ENCODE peak calls at places on chromosomes 12 and 14, in seven cellular contexts. One of them, this sample, is unnamed.

GRCh38 chr12:27498159-27498558 is 25.8 kb upstream of the PPFIBP1 start:
- DNase-seq in CD8-positive, alpha-beta memory T cell: no peak
- DNase-seq in mesenchymal stem cell: no peak
- DNase-seq in right lobe of liver: no peak
- DNase-seq in OCI-LY7: no peak
- DNase-seq in CD4-positive, CD25-positive, alpha-beta regulatory T cell: no peak
- DNase-seq in lung: no peak
- DNase-seq in this sample: no peak

GRCh38 chr14:23054000-23054811 is 3.1 kb downstream of the CDH24 start:
- DNase-seq in CD8-positive, alpha-beta memory T cell: peak; percentile 28
- DNase-seq in mesenchymal stem cell: no peak
- DNase-seq in right lobe of liver: no peak
- DNase-seq in OCI-LY7: peak; percentile 28
- DNase-seq in CD4-positive, CD25-positive, alpha-beta regulatory T cell: no peak
- DNase-seq in lung: no peak
- DNase-seq in this sample: no peak

GRCh38 chr12:52356762-52357580 is 10.3 kb downstream of the KRT85 start:
- DNase-seq in CD8-positive, alpha-beta memory T cell: no peak
- DNase-seq in mesenchymal stem cell: no peak
- DNase-seq in right lobe of liver: no peak
- DNase-seq in OCI-LY7: no peak
- DNase-seq in CD4-positive, CD25-positive, alpha-beta regulatory T cell: no peak
- DNase-seq in lung: no peak
- DNase-seq in this sample: no peak

GRCh38 chr14:61744239-61744638 is 18.0 kb upstream of the SNAPC1 start:
- DNase-seq in CD8-positive, alpha-beta memory T cell: no peak
- DNase-seq in mesenchymal stem cell: no peak
- DNase-seq in right lobe of liver: no peak
- DNase-seq in OCI-LY7: no peak
- DNase-seq in CD4-positive, CD25-positive, alpha-beta regulatory T cell: no peak
- DNase-seq in lung: no peak
- DNase-seq in this sample: no peak

GRCh38 chr14:60800409-60800808 is 65.8 kb downstream of the MNAT1 start:
- DNase-seq in CD8-positive, alpha-beta memory T cell: no peak
- DNase-seq in mesenchymal stem cell: no peak
- DNase-seq in right lobe of liver: no peak
- DNase-seq in OCI-LY7: no peak
- DNase-seq in CD4-positive, CD25-positive, alpha-beta regulatory T cell: no peak
- DNase-seq in lung: no peak
- DNase-seq in this sample: no peak

GRCh38 chr12:49489720-49490119 is 49.1 kb upstream of the KCNH3 start:
- DNase-seq in CD8-positive, alpha-beta memory T cell: no peak
- DNase-seq in mesenchymal stem cell: peak; percentile 51
- DNase-seq in right lobe of liver: no peak
- DNase-seq in OCI-LY7: no peak
- DNase-seq in CD4-positive, CD25-positive, alpha-beta regulatory T cell: no peak
- DNase-seq in lung: no peak
- DNase-seq in this sample: no peak

GRCh38 chr12:2693204-2693860 is 101.4 kb upstream of the FKBP4 start:
- DNase-seq in CD8-positive, alpha-beta memory T cell: no peak
- DNase-seq in mesenchymal stem cell: no peak
- DNase-seq in right lobe of liver: no peak
- DNase-seq in OCI-LY7: peak; percentile 7
- DNase-seq in CD4-positive, CD25-positive, alpha-beta regulatory T cell: no peak
- DNase-seq in lung: no peak
- DNase-seq in this sample: no peak

GRCh38 chr12:113327000-113327399 is 7.9 kb downstream of the SLC8B1 start:
- DNase-seq in CD8-positive, alpha-beta memory T cell: no peak
- DNase-seq in mesenchymal stem cell: no peak
- DNase-seq in right lobe of liver: no peak
- DNase-seq in OCI-LY7: no peak
- DNase-seq in CD4-positive, CD25-positive, alpha-beta regulatory T cell: no peak
- DNase-seq in lung: no peak
- DNase-seq in this sample: no peak

GRCh38 chr12:99824900-99825562 is 159.7 kb downstream of the ANKS1B start:
- DNase-seq in CD8-positive, alpha-beta memory T cell: no peak
- DNase-seq in mesenchymal stem cell: no peak
- DNase-seq in right lobe of liver: no peak
- DNase-seq in OCI-LY7: no peak
- DNase-seq in CD4-positive, CD25-positive, alpha-beta regulatory T cell: no peak
- DNase-seq in lung: no peak
- DNase-seq in this sample: no peak

GRCh38 chr12:88181881-88182280 is 39.8 kb downstream of the TMTC3 start:
- DNase-seq in CD8-positive, alpha-beta memory T cell: no peak
- DNase-seq in mesenchymal stem cell: no peak
- DNase-seq in right lobe of liver: no peak
- DNase-seq in OCI-LY7: no peak
- DNase-seq in CD4-positive, CD25-positive, alpha-beta regulatory T cell: no peak
- DNase-seq in lung: no peak
- DNase-seq in this sample: no peak

GRCh38 chr12:132189378-132190011 is 45.2 kb downstream of the NOC4L start:
- DNase-seq in CD8-positive, alpha-beta memory T cell: peak; percentile 94
- DNase-seq in mesenchymal stem cell: peak; percentile 89
- DNase-seq in right lobe of liver: peak; percentile 89
- DNase-seq in OCI-LY7: no peak
- DNase-seq in CD4-positive, CD25-positive, alpha-beta regulatory T cell: peak; percentile 92
- DNase-seq in lung: peak; percentile 90
- DNase-seq in this sample: peak; percentile 92

GRCh38 chr12:47963340-47964040 is at the start of gene TMEM106C:
- DNase-seq in CD8-positive, alpha-beta memory T cell: peak; percentile 91
- DNase-seq in mesenchymal stem cell: peak; percentile 89
- DNase-seq in right lobe of liver: peak; percentile 93
- DNase-seq in OCI-LY7: peak; percentile 96
- DNase-seq in CD4-positive, CD25-positive, alpha-beta regulatory T cell: peak; percentile 87
- DNase-seq in lung: peak; percentile 91
- DNase-seq in this sample: peak; percentile 92

GRCh38 chr12:3237154-3237520 is 160.0 kb downstream of the TSPAN9 start:
- DNase-seq in CD8-positive, alpha-beta memory T cell: no peak
- DNase-seq in mesenchymal stem cell: no peak
- DNase-seq in right lobe of liver: no peak
- DNase-seq in OCI-LY7: no peak
- DNase-seq in CD4-positive, CD25-positive, alpha-beta regulatory T cell: no peak
- DNase-seq in lung: no peak
- DNase-seq in this sample: no peak

GRCh38 chr12:110741371-110741770 is 1.3 kb downstream of the PPP1CC start:
- DNase-seq in CD8-positive, alpha-beta memory T cell: peak; percentile 33
- DNase-seq in mesenchymal stem cell: peak; percentile 30
- DNase-seq in right lobe of liver: no peak
- DNase-seq in OCI-LY7: peak; percentile 55
- DNase-seq in CD4-positive, CD25-positive, alpha-beta regulatory T cell: no peak
- DNase-seq in lung: no peak
- DNase-seq in this sample: no peak

GRCh38 chr12:3127832-3128231 is 50.7 kb downstream of the TSPAN9 start:
- DNase-seq in CD8-positive, alpha-beta memory T cell: no peak
- DNase-seq in mesenchymal stem cell: peak; percentile 48
- DNase-seq in right lobe of liver: no peak
- DNase-seq in OCI-LY7: no peak
- DNase-seq in CD4-positive, CD25-positive, alpha-beta regulatory T cell: no peak
- DNase-seq in lung: no peak
- DNase-seq in this sample: no peak

GRCh38 chr12:123559468-123559867 is 24.9 kb upstream of the TMED2 start:
- DNase-seq in CD8-positive, alpha-beta memory T cell: no peak
- DNase-seq in mesenchymal stem cell: no peak
- DNase-seq in right lobe of liver: no peak
- DNase-seq in OCI-LY7: no peak
- DNase-seq in CD4-positive, CD25-positive, alpha-beta regulatory T cell: no peak
- DNase-seq in lung: no peak
- DNase-seq in this sample: no peak

GRCh38 chr12:6852651-6853354 is 853 bp downstream of the USP5 start:
- DNase-seq in CD8-positive, alpha-beta memory T cell: peak; percentile 47
- DNase-seq in mesenchymal stem cell: peak; percentile 85
- DNase-seq in right lobe of liver: no peak
- DNase-seq in OCI-LY7: peak; percentile 52
- DNase-seq in CD4-positive, CD25-positive, alpha-beta regulatory T cell: peak; percentile 56
- DNase-seq in lung: no peak
- DNase-seq in this sample: no peak

GRCh38 chr12:2623472-2623871 is 171.3 kb upstream of the FKBP4 start:
- DNase-seq in CD8-positive, alpha-beta memory T cell: no peak
- DNase-seq in mesenchymal stem cell: no peak
- DNase-seq in right lobe of liver: no peak
- DNase-seq in OCI-LY7: no peak
- DNase-seq in CD4-positive, CD25-positive, alpha-beta regulatory T cell: no peak
- DNase-seq in lung: no peak
- DNase-seq in this sample: no peak

GRCh38 chr12:3535431-3535841 is 44.4 kb downstream of the PRMT8 start:
- DNase-seq in CD8-positive, alpha-beta memory T cell: no peak
- DNase-seq in mesenchymal stem cell: no peak
- DNase-seq in right lobe of liver: no peak
- DNase-seq in OCI-LY7: no peak
- DNase-seq in CD4-positive, CD25-positive, alpha-beta regulatory T cell: no peak
- DNase-seq in lung: peak; percentile 20
- DNase-seq in this sample: peak; percentile 70

DNA sequence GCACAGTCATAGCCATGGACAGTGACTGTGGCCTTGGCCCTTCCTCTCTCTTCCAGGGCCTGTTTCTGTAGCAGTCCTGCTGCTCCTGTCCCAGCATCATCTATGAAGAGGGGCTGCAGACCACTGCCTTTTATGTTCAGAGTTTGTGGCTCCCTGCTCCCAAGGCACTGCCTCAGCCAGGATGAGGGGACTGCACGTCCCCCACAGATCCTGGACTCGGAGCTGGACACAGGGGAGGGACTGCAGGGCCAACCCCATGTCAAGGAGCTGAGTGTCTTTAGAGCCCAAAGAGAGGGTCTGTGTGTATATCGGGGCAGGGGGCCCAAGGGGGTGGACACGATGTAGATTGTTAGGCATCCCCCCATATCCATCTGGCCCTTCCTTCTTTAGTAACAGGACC is 60.6 kb upstream of the DIO3 start:
- DNase-seq in CD8-positive, alpha-beta memory T cell: no peak
- DNase-seq in mesenchymal stem cell: no peak
- DNase-seq in right lobe of liver: peak; percentile 27
- DNase-seq in OCI-LY7: no peak
- DNase-seq in CD4-positive, CD25-positive, alpha-beta regulatory T cell: no peak
- DNase-seq in lung: no peak
- DNase-seq in this sample: no peak
- H3K4me3 ChIP-seq in CD8-positive, alpha-beta memory T cell: no peak overlapping the region
- H3K4me3 ChIP-seq in mesenchymal stem cell: no peak overlapping the region
- H3K4me3 ChIP-seq in right lobe of liver: no peak overlapping the region
- H3K4me3 ChIP-seq in OCI-LY7: no peak overlapping the region
- H3K4me3 ChIP-seq in CD4-positive, CD25-positive, alpha-beta regulatory T cell: no peak overlapping the region
- H3K4me3 ChIP-seq in lung: no peak overlapping the region
- H3K4me3 ChIP-seq in this sample: no peak overlapping the region

GRCh38 chr14:38548091-38548490 is 292.2 kb upstream of the CLEC14A start:
- DNase-seq in CD8-positive, alpha-beta memory T cell: no peak
- DNase-seq in mesenchymal stem cell: no peak
- DNase-seq in right lobe of liver: no peak
- DNase-seq in OCI-LY7: no peak
- DNase-seq in CD4-positive, CD25-positive, alpha-beta regulatory T cell: no peak
- DNase-seq in lung: no peak
- DNase-seq in this sample: no peak

GRCh38 chr14:38556321-38556720 is 300.4 kb upstream of the CLEC14A start:
- DNase-seq in CD8-positive, alpha-beta memory T cell: no peak
- DNase-seq in mesenchymal stem cell: no peak
- DNase-seq in right lobe of liver: no peak
- DNase-seq in OCI-LY7: no peak
- DNase-seq in CD4-positive, CD25-positive, alpha-beta regulatory T cell: no peak
- DNase-seq in lung: no peak
- DNase-seq in this sample: no peak

GRCh38 chr14:38549549-38549948 is 293.7 kb upstream of the CLEC14A start:
- DNase-seq in CD8-positive, alpha-beta memory T cell: no peak
- DNase-seq in mesenchymal stem cell: no peak
- DNase-seq in right lobe of liver: no peak
- DNase-seq in OCI-LY7: no peak
- DNase-seq in CD4-positive, CD25-positive, alpha-beta regulatory T cell: no peak
- DNase-seq in lung: no peak
- DNase-seq in this sample: no peak

GRCh38 chr14:38553586-38553985 is 297.7 kb upstream of the CLEC14A start:
- DNase-seq in CD8-positive, alpha-beta memory T cell: no peak
- DNase-seq in mesenchymal stem cell: peak; percentile 44
- DNase-seq in right lobe of liver: no peak
- DNase-seq in OCI-LY7: no peak
- DNase-seq in CD4-positive, CD25-positive, alpha-beta regulatory T cell: no peak
- DNase-seq in lung: no peak
- DNase-seq in this sample: no peak

GRCh38 chr14:38554046-38554445 is 298.2 kb upstream of the CLEC14A start:
- DNase-seq in CD8-positive, alpha-beta memory T cell: no peak
- DNase-seq in mesenchymal stem cell: peak; percentile 30
- DNase-seq in right lobe of liver: no peak
- DNase-seq in OCI-LY7: no peak
- DNase-seq in CD4-positive, CD25-positive, alpha-beta regulatory T cell: no peak
- DNase-seq in lung: no peak
- DNase-seq in this sample: no peak
- H3K4me1 ChIP-seq in CD8-positive, alpha-beta memory T cell: no peaks in the 10 kb centered on the region
- H3K4me1 ChIP-seq in mesenchymal stem cell: no peaks in the 10 kb centered on the region
- H3K4me1 ChIP-seq in right lobe of liver: no peaks in the 10 kb centered on the region
- H3K4me1 ChIP-seq in OCI-LY7: no peaks in the 10 kb centered on the region
- H3K4me1 ChIP-seq in CD4-positive, CD25-positive, alpha-beta regulatory T cell: no peaks in the 10 kb centered on the region
- H3K4me1 ChIP-seq in lung: no peaks in the 10 kb centered on the region
- H3K4me1 ChIP-seq in this sample: no peaks in the 10 kb centered on the region

DNA sequence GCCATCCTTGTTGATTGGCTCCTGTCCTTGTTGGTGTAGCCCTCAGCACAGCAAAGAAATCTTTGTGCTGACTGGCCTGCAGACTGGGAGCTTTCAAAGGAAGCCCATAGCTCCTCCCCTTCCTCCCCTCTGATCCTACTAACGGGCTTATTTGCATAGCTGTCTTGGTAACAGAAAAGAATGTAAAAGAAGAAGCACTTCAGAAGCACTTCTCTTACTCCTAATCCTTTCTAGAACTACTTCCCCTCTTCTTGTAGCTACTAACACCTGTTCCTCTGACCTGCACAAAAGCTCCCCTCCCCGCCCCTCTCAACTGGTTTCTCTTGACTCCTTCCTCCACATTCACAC is 14.3 kb upstream of the RIC8B start:
- DNase-seq in CD8-positive, alpha-beta memory T cell: peak; percentile 44
- DNase-seq in mesenchymal stem cell: peak; percentile 38
- DNase-seq in right lobe of liver: no peak
- DNase-seq in OCI-LY7: peak; percentile 95
- DNase-seq in CD4-positive, CD25-positive, alpha-beta regulatory T cell: no peak
- DNase-seq in lung: peak; percentile 67
- DNase-seq in this sample: no peak
- H3K36me3 ChIP-seq in CD8-positive, alpha-beta memory T cell: no peaks in the 10 kb centered on the region
- H3K36me3 ChIP-seq in mesenchymal stem cell: no peaks in the 10 kb centered on the region
- H3K36me3 ChIP-seq in right lobe of liver: no peaks in the 10 kb centered on the region
- H3K36me3 ChIP-seq in OCI-LY7: no peaks in the 10 kb centered on the region
- H3K36me3 ChIP-seq in CD4-positive, CD25-positive, alpha-beta regulatory T cell: no peaks in the 10 kb centered on the region
- H3K36me3 ChIP-seq in lung: no peaks in the 10 kb centered on the region
- H3K36me3 ChIP-seq in this sample: no peaks in the 10 kb centered on the region

GRCh38 chr12:57127101-57127709 is 1.1 kb upstream of the LRP1 start:
- DNase-seq in CD8-positive, alpha-beta memory T cell: peak; percentile 42
- DNase-seq in mesenchymal stem cell: peak; percentile 60
- DNase-seq in right lobe of liver: peak; percentile 94
- DNase-seq in OCI-LY7: peak; percentile 61
- DNase-seq in CD4-positive, CD25-positive, alpha-beta regulatory T cell: peak; percentile 26
- DNase-seq in lung: peak; percentile 78
- DNase-seq in this sample: no peak

GRCh38 chr12:57130941-57131340 is 2.7 kb downstream of the LRP1 start:
- DNase-seq in CD8-positive, alpha-beta memory T cell: no peak
- DNase-seq in mesenchymal stem cell: no peak
- DNase-seq in right lobe of liver: no peak
- DNase-seq in OCI-LY7: no peak
- DNase-seq in CD4-positive, CD25-positive, alpha-beta regulatory T cell: no peak
- DNase-seq in lung: no peak
- DNase-seq in this sample: no peak

GRCh38 chr12:57127710-57128518 is at the start of gene LRP1:
- DNase-seq in CD8-positive, alpha-beta memory T cell: peak; percentile 74
- DNase-seq in mesenchymal stem cell: peak; percentile 84
- DNase-seq in right lobe of liver: peak; percentile 90
- DNase-seq in OCI-LY7: peak; percentile 65
- DNase-seq in CD4-positive, CD25-positive, alpha-beta regulatory T cell: peak; percentile 75
- DNase-seq in lung: peak; percentile 78
- DNase-seq in this sample: no peak

GRCh38 chr12:57128519-57129247 is 400 bp downstream of the LRP1 start:
- DNase-seq in CD8-positive, alpha-beta memory T cell: no peak
- DNase-seq in mesenchymal stem cell: no peak
- DNase-seq in right lobe of liver: no peak
- DNase-seq in OCI-LY7: no peak
- DNase-seq in CD4-positive, CD25-positive, alpha-beta regulatory T cell: no peak
- DNase-seq in lung: no peak
- DNase-seq in this sample: no peak

GRCh38 chr12:57129311-57130288 is 1.3 kb downstream of the LRP1 start:
- DNase-seq in CD8-positive, alpha-beta memory T cell: no peak
- DNase-seq in mesenchymal stem cell: peak; percentile 61
- DNase-seq in right lobe of liver: no peak
- DNase-seq in OCI-LY7: no peak
- DNase-seq in CD4-positive, CD25-positive, alpha-beta regulatory T cell: no peak
- DNase-seq in lung: no peak
- DNase-seq in this sample: no peak
- H3K4me3 ChIP-seq in CD8-positive, alpha-beta memory T cell: no peak overlapping the region
- H3K4me3 ChIP-seq in mesenchymal stem cell: peak overlapping the region; percentile 86
- H3K4me3 ChIP-seq in right lobe of liver: peak overlapping the region; percentile 71
- H3K4me3 ChIP-seq in OCI-LY7: no peak overlapping the region
- H3K4me3 ChIP-seq in CD4-positive, CD25-positive, alpha-beta regulatory T cell: no peak overlapping the region
- H3K4me3 ChIP-seq in lung: peak overlapping the region; percentile 54
- H3K4me3 ChIP-seq in this sample: peak overlapping the region; percentile 88